ENCODE peak calls at places on chromosomes 11 and 22, in four cellular contexts. G is HepG2, C is mammary epithelial cell, P is kidney. E is an unnamed sample. For H3K4me1, the result is how much of the 10 kb centered on the place peaks cover.

GRCh38 chr11:78228467-78228866 is 39.7 kb downstream of the USP35 start:
- DNase-seq in P (no peak), C (peak), G (peak), E (peak)

GRCh38 chr11:68074584-68075352 is 35.9 kb downstream of the TCIRG1 start:
- DNase-seq in G (no peak), C (no peak), P (no peak), E (no peak)

GRCh38 chr11:124080319-124081001 is 34.8 kb upstream of the VWA5A start:
- DNase-seq in P (no peak), G (no peak), C (peak), E (no peak)

GRCh38 chr11:69152748-69153446 is 2.8 kb upstream of the SMIM38 start:
- DNase-seq in P (no peak), G (peak), C (no peak), E (no peak)

GRCh38 chr22:38272373-38273134 is at the start of gene TMEM184B:
- DNase-seq in P (peak), C (peak), G (no peak), E (peak)

GRCh38 chr11:61065955-61066638 is 36.2 kb upstream of the CD5 start:
- DNase-seq in P (no peak), G (no peak), C (no peak), E (no peak)

GRCh38 chr22:45246060-45246985 is 5.6 kb upstream of the KIAA0930 start:
- DNase-seq in G (peak), C (peak), P (peak), E (peak)

GRCh38 chr22:20424937-20425587 is 12.6 kb downstream of the SCARF2 start:
- DNase-seq in P (peak), C (no peak), G (no peak), E (no peak)

GRCh38 chr11:34585870-34586654 is 34.8 kb upstream of the EHF start:
- DNase-seq in C (peak), G (peak), P (no peak), E (peak)

DNA sequence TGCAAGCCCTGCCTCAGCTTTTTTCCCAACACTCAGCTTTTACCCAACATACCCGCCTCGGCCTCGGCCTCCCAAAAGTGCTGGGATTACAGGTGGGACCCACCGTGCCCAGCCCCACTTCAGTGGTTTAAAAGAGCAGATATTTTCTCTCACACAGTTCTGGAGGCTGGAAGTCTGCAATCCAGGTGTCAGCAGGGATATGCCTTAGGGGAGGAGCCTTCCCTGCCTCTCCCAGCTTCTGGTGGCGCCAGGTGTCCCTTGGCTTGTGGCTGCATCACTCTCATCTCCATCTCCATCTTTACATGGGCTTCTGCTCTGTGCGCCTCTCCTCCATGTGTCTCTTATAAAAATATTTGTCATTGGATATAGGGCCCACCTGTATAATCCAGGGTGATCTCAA is 50.0 kb downstream of the MCHR1 start:
- DNase-seq in G (no peak), C (no peak), P (no peak), E (no peak)
- H3K4me1 ChIP-seq in G (under half), C (under half), P (under half), E (under half)

DNA sequence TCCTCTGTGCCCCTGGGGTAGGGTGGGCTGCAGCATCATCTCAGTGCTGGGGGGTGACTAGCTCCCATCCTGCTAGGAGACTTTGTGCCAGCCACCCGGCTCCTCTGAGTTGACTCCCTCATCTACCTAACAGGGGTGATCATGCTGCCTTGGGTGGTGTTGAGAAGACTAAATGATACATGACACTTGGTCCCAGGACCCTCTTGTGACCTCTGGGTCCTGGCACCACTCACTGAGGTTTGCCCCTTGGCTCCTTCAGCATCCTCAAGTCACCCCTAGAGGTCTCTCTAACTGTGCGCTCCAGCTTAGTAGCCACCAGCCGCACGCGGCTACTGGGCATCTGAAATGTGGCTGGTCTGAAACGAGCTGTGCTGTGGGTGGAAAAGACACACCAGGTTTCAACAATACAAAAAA is 72.1 kb downstream of the LRRC32 start:
- DNase-seq in G (peak), P (no peak), C (no peak), E (peak)
- TF ChIP-seq CTCF in G (peak), P (peak), C (peak), E (peak)

GRCh38 chr11:57905439-57905838 is 118.2 kb upstream of the OR9Q1 start:
- DNase-seq in G (no peak), C (peak), P (no peak), E (no peak)

GRCh38 chr11:57904369-57904768 is 119.3 kb upstream of the OR9Q1 start:
- DNase-seq in P (no peak), G (no peak), C (peak), E (no peak)

GRCh38 chr11:57903011-57903410 is 120.7 kb upstream of the OR9Q1 start:
- DNase-seq in C (no peak), P (no peak), G (no peak), E (no peak)

GRCh38 chr11:57901756-57902155 is 121.9 kb upstream of the OR9Q1 start:
- DNase-seq in G (no peak), C (peak), P (no peak), E (no peak)

GRCh38 chr11:57903441-57904123 is 120.1 kb upstream of the OR9Q1 start:
- DNase-seq in G (no peak), C (peak), P (peak), E (no peak)
- H3K9ac ChIP-seq in G (no peak), C (peak), P (no peak), E (no peak)

GRCh38 chr11:14642453-14642852 is 1.2 kb upstream of the PDE3B start:
- DNase-seq in C (no peak), P (no peak), G (no peak), E (no peak)
- H3K4me1 ChIP-seq in C (under half), P (under half), G (under half), E (under half)

E was measured in fibroblast of lung.